ENCODE peak calls at places on chromosomes 5 and 9, in seven cellular contexts. K is GM23338, B is HCT116, G is PC-3, E is GM23248, I is MM.1S, N is neural progenitor cell. P is an unnamed sample.

GRCh38 chr9:29285818-29286217 is 1712.5 kb upstream of the C9orf72 start:
- DNase-seq in K (peak; percentile 56), B (no peak), G (peak; percentile 61), E (no peak), I (no peak), N (peak; percentile 23), P (no peak)

GRCh38 chr5:27473300-27474053 is 435.1 kb upstream of the CDH9 start:
- DNase-seq in K (no peak), B (no peak), G (no peak), E (peak; percentile 29), I (no peak), N (peak; percentile 50), P (no peak)

GRCh38 chr5:126122942-126123341 is 300.3 kb upstream of the GRAMD2B start:
- DNase-seq in K (peak; percentile 46), B (no peak), G (peak; percentile 15), E (no peak), I (no peak), N (peak; percentile 41), P (no peak)

GRCh38 chr9:131594906-131595675 is 49.8 kb downstream of the PRRT1B start:
- DNase-seq in K (no peak), B (no peak), G (no peak), E (no peak), I (no peak), N (no peak), P (no peak)

GRCh38 chr9:14131353-14132088 is 182.4 kb downstream of the NFIB start:
- DNase-seq in K (no peak), B (no peak), G (no peak), E (no peak), I (no peak), N (no peak), P (no peak)

GRCh38 chr5:38638656-38639055 is 82.2 kb upstream of the LIFR start:
- DNase-seq in K (no peak), B (no peak), G (no peak), E (no peak), I (no peak), N (no peak), P (no peak)

GRCh38 chr5:44952376-44952775 is 143.6 kb downstream of the MRPS30 start:
- DNase-seq in K (peak; percentile 67), B (peak; percentile 51), G (peak; percentile 74), E (peak; percentile 51), I (peak; percentile 56), N (peak; percentile 36), P (peak; percentile 26)

GRCh38 chr9:85202596-85202995 is 533.1 kb downstream of the NTRK2 start:
- DNase-seq in K (no peak), B (no peak), G (no peak), E (no peak), I (no peak), N (no peak), P (no peak)

GRCh38 chr9:89543621-89544279 is 45.8 kb upstream of the SEMA4D start:
- DNase-seq in K (no peak), B (no peak), G (no peak), E (no peak), I (no peak), N (no peak), P (no peak)

GRCh38 chr5:26009742-26010141 is 1028.6 kb downstream of the CDH9 start:
- DNase-seq in K (peak; percentile 73), B (no peak), G (peak; percentile 52), E (no peak), I (peak; percentile 36), N (peak; percentile 63), P (no peak)

GRCh38 chr5:132501961-132502931 is 11.7 kb upstream of the IRF1 start:
- DNase-seq in K (no peak), B (no peak), G (no peak), E (peak; percentile 56), I (no peak), N (no peak), P (no peak)

GRCh38 chr5:76787237-76787636 is 31.6 kb upstream of the F2RL1 start:
- DNase-seq in K (no peak), B (no peak), G (peak; percentile 63), E (peak; percentile 36), I (no peak), N (no peak), P (no peak)

GRCh38 chr9:135037521-135038250 is 49.8 kb upstream of the OLFM1 start:
- DNase-seq in K (no peak), B (no peak), G (no peak), E (no peak), I (no peak), N (no peak), P (no peak)

GRCh38 chr5:136038635-136039034 is 9.8 kb downstream of the TGFBI start:
- DNase-seq in K (no peak), B (no peak), G (no peak), E (peak; percentile 78), I (no peak), N (no peak), P (no peak)

GRCh38 chr5:136042665-136043121 is 13.9 kb downstream of the TGFBI start:
- DNase-seq in K (no peak), B (no peak), G (peak; percentile 71), E (peak; percentile 49), I (no peak), N (peak; percentile 70), P (peak; percentile 63)

GRCh38 chr5:136042156-136042555 is 13.4 kb downstream of the TGFBI start:
- DNase-seq in K (no peak), B (no peak), G (no peak), E (no peak), I (no peak), N (no peak), P (peak; percentile 13)

GRCh38 chr5:136039202-136039601 is 10.4 kb downstream of the TGFBI start:
- DNase-seq in K (no peak), B (no peak), G (no peak), E (peak; percentile 46), I (no peak), N (no peak), P (no peak)

DNA sequence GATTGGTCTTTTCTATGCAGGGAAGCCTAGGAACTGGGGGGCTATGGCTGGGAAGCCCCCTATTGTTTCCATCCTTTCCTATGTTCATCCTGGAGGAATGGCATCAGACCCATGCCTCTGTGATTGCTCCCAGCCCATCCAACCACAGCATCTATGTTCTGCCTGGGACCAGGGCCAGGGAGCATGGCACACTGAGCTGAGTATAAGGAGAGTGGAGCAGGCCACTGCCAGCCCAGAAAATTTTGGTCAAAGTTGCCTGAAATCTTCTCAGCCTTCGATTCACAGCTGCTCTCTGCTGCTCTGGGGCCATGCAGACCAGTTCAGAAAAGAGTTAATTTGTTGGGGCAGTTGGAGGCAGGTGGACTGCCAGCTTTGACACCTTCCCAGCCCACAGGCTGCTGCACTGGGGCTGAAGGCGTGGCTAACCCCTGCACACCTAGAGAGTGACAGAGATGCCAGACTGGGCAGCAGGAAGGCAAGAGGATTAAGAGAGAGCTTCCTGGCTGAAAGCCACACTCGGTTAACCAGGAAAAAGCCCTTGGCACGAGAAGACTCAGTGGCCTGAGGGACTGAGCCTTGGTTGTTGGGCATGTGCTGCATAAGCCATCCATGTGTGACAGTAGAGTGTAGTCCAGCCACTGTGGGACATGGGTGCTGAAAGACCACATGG is 12.1 kb downstream of the TGFBI start:
- DNase-seq in K (no peak), B (no peak), G (peak; percentile 66), E (peak; percentile 59), I (peak; percentile 29), N (no peak), P (peak; percentile 26)
- TF ChIP-seq EZH2phosphoT487 in K (no peak), B (no peak), G (no peak), E (no peak), I (no peak), N (no peak), P (no peak)

GRCh38 chr5:121671624-121672023 is 180.1 kb upstream of the FTMT start:
- DNase-seq in K (no peak), B (no peak), G (no peak), E (no peak), I (no peak), N (no peak), P (no peak)

GRCh38 chr5:121667292-121667691 is 184.4 kb upstream of the FTMT start:
- DNase-seq in K (no peak), B (no peak), G (no peak), E (no peak), I (no peak), N (no peak), P (no peak)

DNA sequence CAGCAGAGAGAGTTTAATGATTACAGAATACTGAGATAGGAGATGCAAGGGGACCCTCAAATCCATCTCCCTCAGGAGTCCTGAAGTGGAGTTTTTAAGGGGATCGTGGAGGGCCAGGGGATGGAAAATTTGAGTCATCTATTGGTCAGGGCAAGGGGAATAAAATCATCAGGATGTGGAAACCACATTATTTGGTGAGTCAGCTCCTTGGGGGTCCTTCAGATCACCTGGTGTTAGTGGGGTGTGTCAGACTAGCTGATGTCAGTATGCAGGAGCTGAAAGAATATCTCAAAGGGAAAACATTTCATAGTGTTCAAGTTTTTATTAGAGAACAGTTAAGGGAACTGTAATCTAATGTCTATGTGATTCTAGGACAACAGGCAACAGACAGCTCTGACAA is 183.0 kb upstream of the FTMT start:
- DNase-seq in K (no peak), B (peak; percentile 7), G (peak; percentile 47), E (no peak), I (no peak), N (no peak), P (no peak)
- H3K4me2 ChIP-seq in K (no peak overlapping the region), B (no peak overlapping the region), G (peak overlapping the region; percentile 22), E (no peak overlapping the region), I (no peak overlapping the region), N (no peak overlapping the region), P (no peak overlapping the region)

GRCh38 chr9:100227636-100228035 is 125.1 kb downstream of the TEX10 start:
- DNase-seq in K (no peak), B (no peak), G (no peak), E (no peak), I (no peak), N (no peak), P (no peak)

GRCh38 chr9:100219347-100219746 is 120.3 kb downstream of the INVS start:
- DNase-seq in K (no peak), B (no peak), G (no peak), E (no peak), I (no peak), N (no peak), P (no peak)

GRCh38 chr9:100221538-100221937 is 122.5 kb downstream of the INVS start:
- DNase-seq in K (no peak), B (no peak), G (no peak), E (no peak), I (no peak), N (no peak), P (no peak)

GRCh38 chr9:100220936-100221335 is 121.9 kb downstream of the INVS start:
- DNase-seq in K (no peak), B (no peak), G (no peak), E (no peak), I (no peak), N (no peak), P (no peak)

DNA sequence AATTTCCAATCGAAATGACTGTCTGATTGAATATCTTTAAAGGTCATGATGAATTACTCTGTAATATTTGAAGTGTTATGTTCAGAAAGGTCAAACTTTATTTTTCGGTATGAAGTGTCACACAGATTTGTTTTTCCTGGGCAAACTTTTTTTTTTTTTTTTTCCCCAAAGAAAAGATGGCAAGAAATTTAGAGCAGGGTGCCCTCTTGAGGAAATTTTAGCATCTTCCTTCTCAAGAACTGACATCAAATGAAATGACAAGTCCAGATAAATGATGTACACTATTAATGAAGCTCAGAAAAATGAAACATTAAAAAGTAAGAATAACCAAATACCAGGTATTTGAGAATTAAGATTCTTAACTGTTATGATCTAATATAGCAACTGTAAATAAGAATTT is 123.6 kb downstream of the INVS start:
- DNase-seq in K (peak; percentile 43), B (no peak), G (peak; percentile 33), E (peak; percentile 68), I (peak; percentile 26), N (peak; percentile 7), P (peak; percentile 58)
- TF ChIP-seq EZH2phosphoT487 in K (no peak), B (no peak), G (no peak), E (no peak), I (no peak), N (no peak), P (no peak)

GRCh38 chr5:142819816-142820215 is 49.6 kb downstream of the ARHGAP26 start:
- DNase-seq in K (no peak), B (no peak), G (peak; percentile 64), E (peak; percentile 64), I (no peak), N (no peak), P (no peak)
- H3K4me2 ChIP-seq in K (no peak overlapping the region), B (peak overlapping the region; percentile 84), G (peak overlapping the region; percentile 79), E (peak overlapping the region; percentile 35), I (no peak overlapping the region), N (no peak overlapping the region), P (no peak overlapping the region)